ENCODE peak calls at places on chromosomes 16 and 17, in five cellular contexts. One of them, this sample, is unnamed.

GRCh38 chr16:11615756-11616447 is 29.2 kb upstream of the LITAF start:
- DNase-seq in endothelial cell: no peak
- DNase-seq in ovary: no peak
- DNase-seq in iPS-NIHi11: peak
- DNase-seq in cardiac fibroblast: no peak
- DNase-seq in this sample: no peak

GRCh38 chr17:37490022-37490587 is 414 bp downstream of the DUSP14 start:
- DNase-seq in endothelial cell: peak
- DNase-seq in ovary: peak
- DNase-seq in iPS-NIHi11: peak
- DNase-seq in cardiac fibroblast: peak
- DNase-seq in this sample: peak

GRCh38 chr17:8122923-8123694 is 797 bp downstream of the HES7 start:
- DNase-seq in endothelial cell: no peak
- DNase-seq in ovary: no peak
- DNase-seq in iPS-NIHi11: no peak
- DNase-seq in cardiac fibroblast: peak
- DNase-seq in this sample: no peak

GRCh38 chr17:37239690-37240344 is 136.0 kb upstream of the C17orf78 start:
- DNase-seq in endothelial cell: no peak
- DNase-seq in ovary: no peak
- DNase-seq in iPS-NIHi11: peak
- DNase-seq in cardiac fibroblast: peak
- DNase-seq in this sample: no peak

GRCh38 chr17:58325289-58325726 is 3.3 kb downstream of the TSPOAP1 start:
- DNase-seq in endothelial cell: no peak
- DNase-seq in ovary: no peak
- DNase-seq in iPS-NIHi11: peak
- DNase-seq in cardiac fibroblast: no peak
- DNase-seq in this sample: no peak

GRCh38 chr17:47924785-47925676 is 16.3 kb upstream of the PNPO start:
- DNase-seq in endothelial cell: no peak
- DNase-seq in ovary: no peak
- DNase-seq in iPS-NIHi11: no peak
- DNase-seq in cardiac fibroblast: no peak
- DNase-seq in this sample: no peak

GRCh38 chr16:997440-998051 is 16.0 kb downstream of the SOX8 start:
- DNase-seq in endothelial cell: peak
- DNase-seq in ovary: no peak
- DNase-seq in iPS-NIHi11: peak
- DNase-seq in cardiac fibroblast: peak
- DNase-seq in this sample: no peak

GRCh38 chr16:51374346-51374745 is 223.3 kb upstream of the SALL1 start:
- DNase-seq in endothelial cell: no peak
- DNase-seq in ovary: no peak
- DNase-seq in iPS-NIHi11: no peak
- DNase-seq in cardiac fibroblast: peak
- DNase-seq in this sample: no peak

GRCh38 chr17:36008998-36009665 is 7.8 kb upstream of the CCL15 start:
- DNase-seq in endothelial cell: no peak
- DNase-seq in ovary: no peak
- DNase-seq in iPS-NIHi11: peak
- DNase-seq in cardiac fibroblast: peak
- DNase-seq in this sample: no peak

GRCh38 chr16:70526403-70526802 is 2.8 kb downstream of the SF3B3 start:
- DNase-seq in endothelial cell: no peak
- DNase-seq in ovary: no peak
- DNase-seq in iPS-NIHi11: no peak
- DNase-seq in cardiac fibroblast: no peak
- DNase-seq in this sample: no peak

GRCh38 chr17:11506635-11507034 is 91.6 kb upstream of the DNAH9 start:
- DNase-seq in endothelial cell: no peak
- DNase-seq in ovary: no peak
- DNase-seq in iPS-NIHi11: peak
- DNase-seq in cardiac fibroblast: no peak
- DNase-seq in this sample: no peak

GRCh38 chr16:87936375-87937230 is at the start of gene CA5A:
- DNase-seq in endothelial cell: no peak
- DNase-seq in ovary: no peak
- DNase-seq in iPS-NIHi11: no peak
- DNase-seq in cardiac fibroblast: no peak
- DNase-seq in this sample: no peak

GRCh38 chr17:72305964-72306551 is 185.2 kb downstream of the SOX9 start:
- DNase-seq in endothelial cell: no peak
- DNase-seq in ovary: no peak
- DNase-seq in iPS-NIHi11: no peak
- DNase-seq in cardiac fibroblast: peak
- DNase-seq in this sample: no peak

GRCh38 chr17:44887971-44888955 is 11.0 kb downstream of the EFTUD2 start:
- DNase-seq in endothelial cell: no peak
- DNase-seq in ovary: no peak
- DNase-seq in iPS-NIHi11: no peak
- DNase-seq in cardiac fibroblast: no peak
- DNase-seq in this sample: no peak

GRCh38 chr17:80428363-80428762 is 13.4 kb downstream of the ENDOV start:
- DNase-seq in endothelial cell: no peak
- DNase-seq in ovary: no peak
- DNase-seq in iPS-NIHi11: no peak
- DNase-seq in cardiac fibroblast: no peak
- DNase-seq in this sample: no peak

GRCh38 chr17:42985225-42985624 is 4.9 kb downstream of the RUNDC1 start:
- DNase-seq in endothelial cell: no peak
- DNase-seq in ovary: no peak
- DNase-seq in iPS-NIHi11: no peak
- DNase-seq in cardiac fibroblast: no peak
- DNase-seq in this sample: no peak

GRCh38 chr17:57636274-57636673 is 108.8 kb downstream of the CCDC182 start:
- DNase-seq in endothelial cell: no peak
- DNase-seq in ovary: no peak
- DNase-seq in iPS-NIHi11: no peak
- DNase-seq in cardiac fibroblast: no peak
- DNase-seq in this sample: no peak

GRCh38 chr16:29864205-29864604 is 1.2 kb upstream of the CDIPT start:
- DNase-seq in endothelial cell: no peak
- DNase-seq in ovary: no peak
- DNase-seq in iPS-NIHi11: no peak
- DNase-seq in cardiac fibroblast: no peak
- DNase-seq in this sample: no peak

GRCh38 chr17:68603027-68603426 is 1.9 kb upstream of the FAM20A start:
- DNase-seq in endothelial cell: no peak
- DNase-seq in ovary: no peak
- DNase-seq in iPS-NIHi11: no peak
- DNase-seq in cardiac fibroblast: no peak
- DNase-seq in this sample: no peak

GRCh38 chr16:14310519-14310991 is 239.4 kb downstream of the MRTFB start:
- DNase-seq in endothelial cell: no peak
- DNase-seq in ovary: no peak
- DNase-seq in iPS-NIHi11: peak
- DNase-seq in cardiac fibroblast: peak
- DNase-seq in this sample: no peak

GRCh38 chr17:63946440-63947363 is 14.6 kb upstream of the CD79B start:
- DNase-seq in endothelial cell: peak
- DNase-seq in ovary: peak
- DNase-seq in iPS-NIHi11: peak
- DNase-seq in cardiac fibroblast: peak
- DNase-seq in this sample: no peak

GRCh38 chr17:57135748-57136342 is 50.8 kb downstream of the AKAP1 start:
- DNase-seq in endothelial cell: peak
- DNase-seq in ovary: no peak
- DNase-seq in iPS-NIHi11: no peak
- DNase-seq in cardiac fibroblast: no peak
- DNase-seq in this sample: no peak

This sample was measured in cortex of kidney.